ENCODE peak calls at places on chromosomes 6 and 20, in four cellular contexts. One of them, this sample, is unnamed.

GRCh38 chr6:82270791-82271392 is 23.3 kb upstream of the IBTK start:
- DNase-seq in A549: peak; percentile 49
- DNase-seq in skeletal muscle cell: no peak
- DNase-seq in ovary: no peak
- DNase-seq in this sample: no peak

GRCh38 chr6:99521557-99522286 is 6.5 kb upstream of the USP45 start:
- DNase-seq in skeletal muscle cell: peak; percentile 39
- DNase-seq in ovary: peak; percentile 46
- DNase-seq in A549: no peak
- DNase-seq in this sample: no peak

GRCh38 chr6:158500016-158500735 is 59.7 kb upstream of the TMEM181 start:
- DNase-seq in skeletal muscle cell: peak; percentile 58
- DNase-seq in A549: no peak
- DNase-seq in ovary: no peak
- DNase-seq in this sample: no peak

GRCh38 chr20:8213831-8214587 is 81.9 kb downstream of the PLCB1 start:
- DNase-seq in ovary: no peak
- DNase-seq in skeletal muscle cell: no peak
- DNase-seq in A549: no peak
- DNase-seq in this sample: no peak

GRCh38 chr6:135703621-135704020 is 147.9 kb upstream of the PDE7B start:
- DNase-seq in skeletal muscle cell: no peak
- DNase-seq in ovary: no peak
- DNase-seq in A549: no peak
- DNase-seq in this sample: no peak

GRCh38 chr20:52096117-52096516 is 95.5 kb downstream of the ZFP64 start:
- DNase-seq in skeletal muscle cell: no peak
- DNase-seq in A549: no peak
- DNase-seq in ovary: no peak
- DNase-seq in this sample: no peak

GRCh38 chr6:100311707-100312266 is 152.9 kb downstream of the SIM1 start:
- DNase-seq in skeletal muscle cell: peak; percentile 17
- DNase-seq in A549: no peak
- DNase-seq in ovary: no peak
- DNase-seq in this sample: no peak

GRCh38 chr6:88870728-88871330 is 92.6 kb downstream of the RNGTT start:
- DNase-seq in skeletal muscle cell: no peak
- DNase-seq in A549: peak; percentile 3
- DNase-seq in ovary: no peak
- DNase-seq in this sample: no peak

GRCh38 chr6:42453027-42453648 is 1.4 kb upstream of the TRERF1 start:
- DNase-seq in skeletal muscle cell: peak; percentile 75
- DNase-seq in A549: peak; percentile 62
- DNase-seq in ovary: peak; percentile 91
- DNase-seq in this sample: peak; percentile 91

GRCh38 chr6:104525677-104526322 is 333.9 kb downstream of the HACE1 start:
- DNase-seq in ovary: peak; percentile 69
- DNase-seq in A549: peak; percentile 53
- DNase-seq in skeletal muscle cell: peak; percentile 39
- DNase-seq in this sample: peak; percentile 78

GRCh38 chr6:146890644-146891434 is 292.1 kb downstream of the ADGB start:
- DNase-seq in A549: no peak
- DNase-seq in skeletal muscle cell: no peak
- DNase-seq in ovary: no peak
- DNase-seq in this sample: no peak

GRCh38 chr6:3318226-3318625 is 59.5 kb downstream of the PSMG4 start:
- DNase-seq in skeletal muscle cell: no peak
- DNase-seq in A549: no peak
- DNase-seq in ovary: no peak
- DNase-seq in this sample: peak; percentile 19

GRCh38 chr20:47980336-47981177 is 195.3 kb upstream of the SULF2 start:
- DNase-seq in ovary: no peak
- DNase-seq in A549: no peak
- DNase-seq in skeletal muscle cell: no peak
- DNase-seq in this sample: no peak

GRCh38 chr6:166511316-166511715 is 75.2 kb downstream of the RAMACL start:
- DNase-seq in skeletal muscle cell: no peak
- DNase-seq in A549: no peak
- DNase-seq in ovary: no peak
- DNase-seq in this sample: no peak

This sample was measured in sciatic nerve.